ENCODE peak calls at places on chromosomes 12 and 14, in eight cellular contexts. X is glutamatergic neuron; W is HCT116; R is RWPE1; K is CD8-positive, alpha-beta T cell; Z is pancreas; N is WERI-Rb-1; A is kidney. G is an unnamed sample.

GRCh38 chr12:94134226-94134795 is 14.1 kb upstream of the PLXNC1 start:
- DNase-seq in R (peak; percentile 72), Z (no peak), A (no peak), N (no peak), W (peak; percentile 61), K (no peak), X (no peak), G (no peak)

GRCh38 chr12:115404761-115405470 is 720.9 kb upstream of the TBX3 start:
- DNase-seq in A (no peak), W (no peak), R (peak; percentile 49), Z (no peak), N (no peak), X (no peak), K (no peak), G (no peak)

GRCh38 chr12:85468356-85469157 is 188.5 kb downstream of the ALX1 start:
- DNase-seq in W (peak; percentile 36), Z (no peak), N (peak; percentile 29), K (no peak), X (peak; percentile 49), A (peak; percentile 59), R (peak; percentile 62), G (no peak)

GRCh38 chr12:30813741-30814687 is 59.3 kb upstream of the CAPRIN2 start:
- DNase-seq in W (no peak), X (no peak), N (no peak), K (no peak), R (no peak), Z (no peak), A (no peak), G (no peak)

GRCh38 chr14:90049390-90049789 is 12.4 kb upstream of the KCNK13 start:
- DNase-seq in R (no peak), Z (no peak), N (peak; percentile 74), K (no peak), X (peak; percentile 43), W (no peak), A (no peak), G (no peak)

GRCh38 chr12:11824736-11825135 is 175.3 kb downstream of the ETV6 start:
- DNase-seq in K (no peak), X (no peak), R (no peak), N (no peak), Z (no peak), A (no peak), W (no peak), G (no peak)

GRCh38 chr14:69812725-69813124 is 15.7 kb upstream of the SLC10A1 start:
- DNase-seq in X (no peak), K (no peak), W (no peak), A (no peak), N (peak; percentile 28), R (no peak), Z (no peak), G (no peak)

GRCh38 chr12:64666054-64666914 is 56.0 kb downstream of the RASSF3 start:
- DNase-seq in A (no peak), K (no peak), N (no peak), R (no peak), X (no peak), Z (no peak), W (no peak), G (no peak)

GRCh38 chr12:6996040-6996441 is 22.2 kb downstream of the LPCAT3 start:
- DNase-seq in K (no peak), A (no peak), R (no peak), Z (no peak), N (peak; percentile 17), X (no peak), W (peak; percentile 23), G (no peak)

GRCh38 chr14:58298477-58298879 is at the start of gene ARID4A:
- DNase-seq in K (no peak), W (no peak), R (no peak), Z (peak; percentile 85), N (peak; percentile 92), X (peak; percentile 74), A (peak; percentile 94), G (peak; percentile 68)

GRCh38 chr12:92928431-92928961 is 599 bp downstream of the EEA1 start:
- DNase-seq in X (no peak), R (no peak), N (peak; percentile 25), W (no peak), Z (peak; percentile 64), K (peak; percentile 55), A (peak; percentile 85), G (peak; percentile 56)

GRCh38 chr12:92930421-92930820 is 1.3 kb upstream of the EEA1 start:
- DNase-seq in N (no peak), K (no peak), R (no peak), Z (no peak), W (no peak), X (no peak), A (no peak), G (no peak)

GRCh38 chr12:92929957-92930356 is 862 bp upstream of the EEA1 start:
- DNase-seq in N (no peak), X (no peak), W (no peak), A (no peak), K (no peak), R (no peak), Z (no peak), G (no peak)

GRCh38 chr12:92927436-92928116 is 1.5 kb downstream of the EEA1 start:
- DNase-seq in W (no peak), X (no peak), Z (no peak), A (no peak), K (no peak), N (no peak), R (peak; percentile 58), G (no peak)

GRCh38 chr12:92928962-92929915 is at the start of gene EEA1:
- DNase-seq in W (peak; percentile 89), K (peak; percentile 94), A (peak; percentile 99), X (peak; percentile 97), N (peak; percentile 98), Z (peak; percentile 98), R (peak; percentile 96), G (peak; percentile 91)
- TF ChIP-seq CTCF in W (no peak), K (no peak), A (no peak), X (no peak), N (peak; percentile 23), Z (no peak), R (peak; percentile 33), G (no peak)

DNA sequence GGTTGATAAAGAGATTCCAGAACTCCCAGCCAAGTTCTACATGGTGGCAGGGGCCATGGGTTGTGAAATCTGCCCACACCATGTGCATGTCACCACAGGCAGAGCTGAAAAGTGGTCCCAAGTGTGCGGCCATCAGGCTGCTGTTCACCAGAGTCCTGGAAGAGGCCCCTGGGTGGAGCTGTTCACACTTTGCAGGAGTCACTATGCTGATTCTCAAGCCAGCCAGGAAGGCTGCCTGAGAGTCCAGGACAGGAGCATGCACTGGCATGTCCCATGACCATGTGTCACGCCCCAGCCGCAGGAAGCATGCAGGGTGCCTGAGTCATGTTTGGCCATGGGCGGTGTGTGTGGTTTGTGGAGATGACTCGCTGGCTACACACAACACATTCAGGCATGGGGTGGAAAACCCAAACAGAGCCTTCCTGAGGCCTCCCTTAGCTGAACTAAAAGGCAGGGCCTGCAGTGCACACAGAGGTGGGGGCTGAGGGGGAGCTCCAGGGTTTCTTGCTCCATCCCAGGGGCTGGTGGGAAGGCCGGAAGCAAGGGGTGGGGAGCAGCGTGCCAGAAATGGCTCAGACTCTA is 19.5 kb downstream of the ABCB9 start:
- DNase-seq in Z (peak; percentile 70), N (peak; percentile 67), A (peak; percentile 95), R (peak; percentile 98), W (peak; percentile 92), K (peak; percentile 64), X (no peak), G (peak; percentile 52)
- TF ChIP-seq CTCF in Z (no peak), N (peak; percentile 44), A (no peak), R (peak; percentile 74), W (peak; percentile 53), K (no peak), X (no peak), G (no peak)

DNA sequence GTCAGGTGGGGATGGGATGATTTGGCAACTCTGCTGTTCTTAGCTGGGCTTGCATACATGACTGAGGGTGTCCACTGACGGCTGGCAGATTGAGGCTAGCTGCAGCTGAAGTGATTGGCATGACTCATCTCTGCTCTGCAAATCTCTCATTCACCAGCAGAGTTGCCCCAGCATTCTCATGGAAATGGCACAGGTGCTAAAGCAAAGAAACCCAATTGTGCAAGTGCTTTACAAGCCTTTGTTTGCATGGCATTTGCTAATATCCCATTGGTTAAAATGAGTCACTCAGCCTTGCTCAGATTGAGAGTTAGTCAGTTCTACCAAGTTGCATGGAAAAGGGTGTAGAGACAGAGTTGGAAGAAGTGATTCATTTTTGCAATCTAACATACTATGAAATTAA is 389.7 kb upstream of the FAR2 start:
- DNase-seq in K (no peak), A (no peak), Z (no peak), W (no peak), R (peak; percentile 33), X (no peak), N (no peak), G (no peak)
- TF ChIP-seq CTCF in K (no peak), A (no peak), Z (no peak), W (no peak), R (no peak), X (no peak), N (no peak), G (no peak)

GRCh38 chr14:64235652-64236640 is 58.2 kb downstream of the ESR2 start:
- DNase-seq in Z (no peak), N (no peak), A (no peak), W (no peak), R (no peak), X (no peak), K (no peak), G (peak; percentile 65)

GRCh38 chr14:64232944-64233343 is 61.2 kb downstream of the ESR2 start:
- DNase-seq in R (no peak), Z (no peak), K (no peak), X (no peak), A (no peak), W (no peak), N (no peak), G (no peak)

GRCh38 chr14:64232095-64232830 is 61.9 kb downstream of the ESR2 start:
- DNase-seq in K (no peak), A (no peak), N (no peak), Z (no peak), R (no peak), X (no peak), W (no peak), G (no peak)

GRCh38 chr14:64234877-64235651 is 59.1 kb downstream of the ESR2 start:
- DNase-seq in W (no peak), K (no peak), X (peak; percentile 46), R (peak; percentile 31), N (peak; percentile 71), A (peak; percentile 76), Z (no peak), G (no peak)

GRCh38 chr14:64233791-64234190 is 60.4 kb downstream of the ESR2 start:
- DNase-seq in R (no peak), X (no peak), Z (no peak), N (no peak), A (no peak), W (no peak), K (no peak), G (no peak)
- TF ChIP-seq CTCF in R (no peak), X (no peak), Z (no peak), N (no peak), A (no peak), W (no peak), K (no peak), G (no peak)

G was measured in activated B cell treated with CpG ODN at 0.5 μM for 24 hours.